ENCODE peak calls at places on chromosome 2, in four cellular contexts. J is HepG2, C is K562, S is WTC11. R is an unnamed sample.

GRCh38 chr2:129911363-129912065 is 68.0 kb upstream of the RAB6C start:
- DNase-seq in S (no peak), C (no peak), J (no peak), R (no peak)

GRCh38 chr2:227455200-227455599 is 16.8 kb upstream of the AGFG1 start:
- DNase-seq in C (no peak), J (no peak), S (no peak), R (no peak)

GRCh38 chr2:50719837-50720694 is 311.9 kb downstream of the NRXN1 start:
- DNase-seq in J (no peak), C (no peak), S (no peak), R (no peak)

GRCh38 chr2:203740741-203741363 is 34.4 kb downstream of the CD28 start:
- DNase-seq in C (no peak), J (no peak), S (no peak), R (no peak)

GRCh38 chr2:234245945-234246344 is 195.4 kb downstream of the SPP2 start:
- DNase-seq in S (no peak), J (no peak), C (no peak), R (no peak)

GRCh38 chr2:214328941-214329340 is 81.9 kb upstream of the VWC2L start:
- DNase-seq in C (no peak), J (no peak), S (no peak), R (no peak)

GRCh38 chr2:120434909-120435308 is 89.0 kb downstream of the INHBB start:
- DNase-seq in S (no peak), C (no peak), J (no peak), R (no peak)

GRCh38 chr2:63692002-63692606 is 103.3 kb downstream of the MDH1 start:
- DNase-seq in J (peak), C (peak), S (no peak), R (peak)

GRCh38 chr2:152504618-152505017 is 169.6 kb downstream of the FMNL2 start:
- DNase-seq in C (no peak), S (no peak), J (no peak), R (no peak)

GRCh38 chr2:43482974-43483373 is 112.9 kb downstream of the THADA start:
- DNase-seq in C (no peak), S (no peak), J (no peak), R (no peak)

GRCh38 chr2:64105676-64106461 is 38.4 kb downstream of the PELI1 start:
- DNase-seq in C (no peak), J (peak), S (no peak), R (no peak)

GRCh38 chr2:84894758-84895520 is 10.5 kb upstream of the TMSB10 start:
- DNase-seq in S (no peak), C (no peak), J (no peak), R (no peak)

GRCh38 chr2:26946841-26947784 is 23.3 kb upstream of the MAPRE3 start:
- DNase-seq in S (no peak), J (peak), C (peak), R (no peak)
- TF ChIP-seq ELF4 in S (no peak), J (no peak), C (no peak), R (no peak)

GRCh38 chr2:189584662-189585061 is 4.1 kb upstream of the SLC40A1 start:
- DNase-seq in J (no peak), C (no peak), S (no peak), R (no peak)

GRCh38 chr2:189587771-189588170 is 7.2 kb upstream of the SLC40A1 start:
- DNase-seq in S (no peak), C (no peak), J (no peak), R (no peak)

GRCh38 chr2:189581354-189582139 is 961 bp upstream of the SLC40A1 start:
- DNase-seq in J (peak), S (peak), C (peak), R (no peak)

GRCh38 chr2:189582140-189582825 is 1.7 kb upstream of the SLC40A1 start:
- DNase-seq in C (no peak), S (no peak), J (no peak), R (no peak)

DNA sequence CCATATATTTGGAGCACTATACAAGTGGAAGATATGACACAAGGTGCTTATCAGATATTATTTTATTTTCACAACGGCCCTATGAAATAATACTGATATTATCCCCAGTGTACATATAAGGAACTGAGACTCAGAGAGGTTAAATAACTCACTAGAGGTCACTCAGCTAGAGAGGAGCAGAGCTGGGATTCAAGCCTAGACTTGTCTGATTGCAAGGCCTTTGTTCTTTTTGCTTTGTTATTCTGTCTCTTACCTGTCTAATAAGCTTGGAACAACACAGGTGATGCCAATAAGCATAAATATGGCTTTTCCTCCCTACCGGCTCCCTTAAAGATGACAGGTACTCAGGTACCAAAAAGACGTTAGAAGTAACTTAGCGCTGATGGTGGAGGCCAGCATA is 4.8 kb upstream of the SLC40A1 start:
- DNase-seq in C (no peak), S (no peak), J (no peak), R (no peak)
- TF ChIP-seq ELF4 in C (no peak), S (no peak), J (no peak), R (no peak)

GRCh38 chr2:174336403-174337336 is 1.9 kb downstream of the SP9 start:
- DNase-seq in J (peak), C (peak), S (peak), R (peak)

GRCh38 chr2:174338155-174338495 is 3.4 kb downstream of the SP9 start:
- DNase-seq in C (no peak), S (no peak), J (no peak), R (no peak)

GRCh38 chr2:174335605-174336402 is 1.1 kb downstream of the SP9 start:
- DNase-seq in S (peak), J (no peak), C (peak), R (peak)

GRCh38 chr2:174338626-174339570 is 4.1 kb downstream of the SP9 start:
- DNase-seq in C (no peak), J (no peak), S (peak), R (no peak)

GRCh38 chr2:174337337-174338154 is 2.8 kb downstream of the SP9 start:
- DNase-seq in J (no peak), S (peak), C (peak), R (peak)
- TF ChIP-seq ELF4 in J (no peak), S (no peak), C (no peak), R (no peak)

DNA sequence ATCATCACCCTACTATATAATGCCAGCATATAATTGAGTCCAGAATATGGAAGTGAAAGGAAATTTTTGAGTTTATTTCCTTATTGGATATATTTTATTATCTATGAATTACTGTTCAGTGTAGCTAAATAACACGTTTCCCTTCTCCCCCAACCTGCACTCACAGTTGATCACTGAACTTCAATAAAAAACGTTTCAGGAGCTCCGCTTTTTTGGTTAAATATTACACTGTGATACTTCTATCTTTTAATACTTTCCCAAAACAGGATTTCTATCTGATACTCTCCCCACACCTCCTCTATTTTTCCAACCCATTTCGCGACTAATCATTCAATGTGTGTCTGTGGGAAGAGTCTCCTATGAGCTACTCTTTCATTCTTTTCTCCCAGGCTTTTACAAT is 7.2 kb downstream of the VSNL1 start:
- DNase-seq in S (no peak), C (no peak), J (no peak), R (no peak)
- TF ChIP-seq ELF4 in S (no peak), C (no peak), J (no peak), R (no peak)

DNA sequence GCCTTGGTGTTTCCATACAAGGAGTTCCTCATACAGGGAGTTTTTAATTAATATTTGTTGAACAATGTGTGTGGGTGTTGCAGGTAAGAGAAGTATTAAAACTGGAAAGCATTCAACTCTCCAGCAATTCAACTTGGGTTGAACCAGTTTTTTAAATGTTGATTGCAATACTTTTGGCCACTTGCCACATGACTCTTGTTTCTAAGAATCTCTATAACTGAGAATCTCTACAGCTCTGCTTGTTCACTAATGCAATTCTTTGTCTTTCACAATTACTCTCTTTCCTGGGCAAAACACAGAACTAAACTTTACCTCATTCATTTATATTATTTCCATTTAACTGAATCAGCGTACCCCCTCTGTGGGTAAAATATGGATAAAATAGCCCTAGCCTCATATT is 429.4 kb downstream of the ARHGAP15 start:
- DNase-seq in S (no peak), J (no peak), C (no peak), R (no peak)
- TF ChIP-seq ELF4 in S (no peak), J (no peak), C (no peak), R (no peak)